ENCODE peak calls at places on chromosomes 5 and 9, in seven cellular contexts. One of them, this sample, is unnamed.

GRCh38 chr5:81819556-81820314 is 68.8 kb upstream of the SSBP2 start:
- DNase-seq in brain microvascular endothelial cell: peak; percentile 39
- DNase-seq in upper lobe of right lung: no peak
- DNase-seq in neural progenitor cell: no peak
- DNase-seq in PC-9: peak; percentile 16
- DNase-seq in gastrocnemius medialis: no peak
- DNase-seq in CD8-positive, alpha-beta T cell: no peak
- DNase-seq in this sample: no peak

GRCh38 chr9:90142580-90142979 is 500.0 kb downstream of the DIRAS2 start:
- DNase-seq in neural progenitor cell: peak; percentile 74
- DNase-seq in brain microvascular endothelial cell: peak; percentile 51
- DNase-seq in PC-9: peak; percentile 36
- DNase-seq in upper lobe of right lung: no peak
- DNase-seq in gastrocnemius medialis: no peak
- DNase-seq in CD8-positive, alpha-beta T cell: peak; percentile 63
- DNase-seq in this sample: no peak

GRCh38 chr5:140882591-140882899 is 621 bp downstream of the PCDHA13 start:
- DNase-seq in upper lobe of right lung: no peak
- DNase-seq in CD8-positive, alpha-beta T cell: no peak
- DNase-seq in PC-9: no peak
- DNase-seq in brain microvascular endothelial cell: no peak
- DNase-seq in gastrocnemius medialis: no peak
- DNase-seq in neural progenitor cell: peak; percentile 52
- DNase-seq in this sample: no peak

GRCh38 chr5:1182360-1182632 is 19.1 kb upstream of the SLC6A19 start:
- DNase-seq in upper lobe of right lung: no peak
- DNase-seq in neural progenitor cell: no peak
- DNase-seq in CD8-positive, alpha-beta T cell: no peak
- DNase-seq in PC-9: no peak
- DNase-seq in brain microvascular endothelial cell: no peak
- DNase-seq in gastrocnemius medialis: no peak
- DNase-seq in this sample: no peak

GRCh38 chr9:129481824-129482511 is 138.9 kb downstream of the C9orf50 start:
- DNase-seq in brain microvascular endothelial cell: no peak
- DNase-seq in upper lobe of right lung: no peak
- DNase-seq in PC-9: peak; percentile 36
- DNase-seq in gastrocnemius medialis: peak; percentile 21
- DNase-seq in CD8-positive, alpha-beta T cell: no peak
- DNase-seq in neural progenitor cell: peak; percentile 48
- DNase-seq in this sample: no peak

GRCh38 chr5:148873690-148874485 is 47.5 kb downstream of the ADRB2 start:
- DNase-seq in gastrocnemius medialis: no peak
- DNase-seq in upper lobe of right lung: no peak
- DNase-seq in PC-9: no peak
- DNase-seq in CD8-positive, alpha-beta T cell: no peak
- DNase-seq in neural progenitor cell: no peak
- DNase-seq in brain microvascular endothelial cell: no peak
- DNase-seq in this sample: no peak

GRCh38 chr9:105132576-105132975 is 111.9 kb upstream of the SLC44A1 start:
- DNase-seq in upper lobe of right lung: no peak
- DNase-seq in PC-9: peak; percentile 72
- DNase-seq in gastrocnemius medialis: no peak
- DNase-seq in CD8-positive, alpha-beta T cell: no peak
- DNase-seq in neural progenitor cell: no peak
- DNase-seq in brain microvascular endothelial cell: peak; percentile 90
- DNase-seq in this sample: no peak

GRCh38 chr5:151880304-151880703 is 44.3 kb downstream of the GLRA1 start:
- DNase-seq in neural progenitor cell: no peak
- DNase-seq in PC-9: no peak
- DNase-seq in CD8-positive, alpha-beta T cell: no peak
- DNase-seq in brain microvascular endothelial cell: no peak
- DNase-seq in upper lobe of right lung: no peak
- DNase-seq in gastrocnemius medialis: peak; percentile 50
- DNase-seq in this sample: no peak

DNA sequence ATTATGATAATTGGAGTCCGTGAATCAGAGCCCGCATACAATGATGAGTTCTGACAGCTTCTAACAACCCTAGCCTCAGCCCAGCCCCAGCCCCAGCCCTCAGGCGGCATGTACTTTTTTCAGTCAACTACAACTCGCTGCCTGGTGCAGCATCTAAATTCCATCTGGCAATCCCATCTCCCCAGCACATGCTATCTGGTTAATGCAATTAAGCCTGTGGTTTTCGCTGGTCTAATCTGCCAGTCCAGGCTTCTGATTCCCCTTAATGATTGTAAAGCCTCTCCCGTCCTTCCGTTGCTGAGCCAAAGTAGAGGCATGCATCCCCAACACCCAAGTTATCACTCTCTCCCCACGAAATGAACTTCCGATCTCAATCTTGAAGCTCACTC is 903 bp downstream of the ELAVL2 start:
- DNase-seq in upper lobe of right lung: no peak
- DNase-seq in CD8-positive, alpha-beta T cell: no peak
- DNase-seq in neural progenitor cell: peak; percentile 61
- DNase-seq in gastrocnemius medialis: no peak
- DNase-seq in brain microvascular endothelial cell: no peak
- DNase-seq in PC-9: no peak
- DNase-seq in this sample: no peak
- H3K27ac ChIP-seq in upper lobe of right lung: no peak overlapping the region
- H3K27ac ChIP-seq in CD8-positive, alpha-beta T cell: no peak overlapping the region
- H3K27ac ChIP-seq in neural progenitor cell: no peak overlapping the region
- H3K27ac ChIP-seq in gastrocnemius medialis: no peak overlapping the region
- H3K27ac ChIP-seq in brain microvascular endothelial cell: no peak overlapping the region
- H3K27ac ChIP-seq in PC-9: no peak overlapping the region
- H3K27ac ChIP-seq in this sample: no peak overlapping the region

GRCh38 chr9:121075251-121076036 is 689 bp downstream of the CNTRL start:
- DNase-seq in CD8-positive, alpha-beta T cell: peak; percentile 23
- DNase-seq in PC-9: no peak
- DNase-seq in neural progenitor cell: peak; percentile 28
- DNase-seq in gastrocnemius medialis: no peak
- DNase-seq in brain microvascular endothelial cell: no peak
- DNase-seq in upper lobe of right lung: no peak
- DNase-seq in this sample: no peak
- H3K4me3 ChIP-seq in CD8-positive, alpha-beta T cell: peak overlapping the region; percentile 80
- H3K4me3 ChIP-seq in PC-9: peak overlapping the region; percentile 69
- H3K4me3 ChIP-seq in neural progenitor cell: peak overlapping the region; percentile 68
- H3K4me3 ChIP-seq in gastrocnemius medialis: peak overlapping the region; percentile 70
- H3K4me3 ChIP-seq in brain microvascular endothelial cell: peak overlapping the region; percentile 81
- H3K4me3 ChIP-seq in upper lobe of right lung: peak overlapping the region; percentile 77
- H3K4me3 ChIP-seq in this sample: peak overlapping the region; percentile 77

GRCh38 chr9:137175345-137175961 is 3.6 kb upstream of the TMEM210 start:
- DNase-seq in neural progenitor cell: peak; percentile 62
- DNase-seq in PC-9: no peak
- DNase-seq in brain microvascular endothelial cell: no peak
- DNase-seq in upper lobe of right lung: no peak
- DNase-seq in CD8-positive, alpha-beta T cell: no peak
- DNase-seq in gastrocnemius medialis: no peak
- DNase-seq in this sample: no peak
- TF ChIP-seq CTCF in neural progenitor cell: peak; percentile 50
- TF ChIP-seq CTCF in PC-9: no peak
- TF ChIP-seq CTCF in brain microvascular endothelial cell: peak; percentile 38
- TF ChIP-seq CTCF in upper lobe of right lung: no peak
- TF ChIP-seq CTCF in CD8-positive, alpha-beta T cell: no peak
- TF ChIP-seq CTCF in gastrocnemius medialis: no peak
- TF ChIP-seq CTCF in this sample: no peak

GRCh38 chr5:32392039-32392438 is 52.5 kb downstream of the ZFR start:
- DNase-seq in gastrocnemius medialis: no peak
- DNase-seq in CD8-positive, alpha-beta T cell: no peak
- DNase-seq in neural progenitor cell: no peak
- DNase-seq in PC-9: no peak
- DNase-seq in brain microvascular endothelial cell: no peak
- DNase-seq in upper lobe of right lung: no peak
- DNase-seq in this sample: no peak
- H3K27ac ChIP-seq in gastrocnemius medialis: no peak overlapping the region
- H3K27ac ChIP-seq in CD8-positive, alpha-beta T cell: no peak overlapping the region
- H3K27ac ChIP-seq in neural progenitor cell: no peak overlapping the region
- H3K27ac ChIP-seq in PC-9: no peak overlapping the region
- H3K27ac ChIP-seq in brain microvascular endothelial cell: no peak overlapping the region
- H3K27ac ChIP-seq in upper lobe of right lung: no peak overlapping the region
- H3K27ac ChIP-seq in this sample: no peak overlapping the region

GRCh38 chr5:58260243-58260642 is 199.6 kb downstream of the PLK2 start:
- DNase-seq in neural progenitor cell: no peak
- DNase-seq in gastrocnemius medialis: no peak
- DNase-seq in upper lobe of right lung: no peak
- DNase-seq in PC-9: no peak
- DNase-seq in CD8-positive, alpha-beta T cell: no peak
- DNase-seq in brain microvascular endothelial cell: no peak
- DNase-seq in this sample: no peak
- H3K4me3 ChIP-seq in neural progenitor cell: no peak overlapping the region
- H3K4me3 ChIP-seq in gastrocnemius medialis: no peak overlapping the region
- H3K4me3 ChIP-seq in upper lobe of right lung: no peak overlapping the region
- H3K4me3 ChIP-seq in PC-9: peak overlapping the region; percentile 31
- H3K4me3 ChIP-seq in CD8-positive, alpha-beta T cell: no peak overlapping the region
- H3K4me3 ChIP-seq in brain microvascular endothelial cell: no peak overlapping the region
- H3K4me3 ChIP-seq in this sample: no peak overlapping the region

GRCh38 chr5:135184646-135185045 is 150.6 kb upstream of the PITX1 start:
- DNase-seq in neural progenitor cell: no peak
- DNase-seq in brain microvascular endothelial cell: no peak
- DNase-seq in gastrocnemius medialis: no peak
- DNase-seq in PC-9: no peak
- DNase-seq in CD8-positive, alpha-beta T cell: no peak
- DNase-seq in upper lobe of right lung: no peak
- DNase-seq in this sample: no peak

GRCh38 chr5:135179308-135179980 is 145.4 kb upstream of the PITX1 start:
- DNase-seq in PC-9: no peak
- DNase-seq in CD8-positive, alpha-beta T cell: no peak
- DNase-seq in neural progenitor cell: peak; percentile 16
- DNase-seq in upper lobe of right lung: no peak
- DNase-seq in gastrocnemius medialis: no peak
- DNase-seq in brain microvascular endothelial cell: no peak
- DNase-seq in this sample: no peak

GRCh38 chr5:135182675-135183074 is 148.6 kb upstream of the PITX1 start:
- DNase-seq in upper lobe of right lung: no peak
- DNase-seq in PC-9: no peak
- DNase-seq in gastrocnemius medialis: no peak
- DNase-seq in brain microvascular endothelial cell: no peak
- DNase-seq in neural progenitor cell: no peak
- DNase-seq in CD8-positive, alpha-beta T cell: no peak
- DNase-seq in this sample: no peak

GRCh38 chr5:135183464-135183863 is 149.4 kb upstream of the PITX1 start:
- DNase-seq in PC-9: no peak
- DNase-seq in CD8-positive, alpha-beta T cell: no peak
- DNase-seq in neural progenitor cell: no peak
- DNase-seq in gastrocnemius medialis: no peak
- DNase-seq in upper lobe of right lung: no peak
- DNase-seq in brain microvascular endothelial cell: no peak
- DNase-seq in this sample: no peak

GRCh38 chr5:135181653-135182052 is 147.6 kb upstream of the PITX1 start:
- DNase-seq in neural progenitor cell: no peak
- DNase-seq in PC-9: no peak
- DNase-seq in CD8-positive, alpha-beta T cell: no peak
- DNase-seq in brain microvascular endothelial cell: no peak
- DNase-seq in gastrocnemius medialis: no peak
- DNase-seq in upper lobe of right lung: no peak
- DNase-seq in this sample: no peak
- TF ChIP-seq CTCF in neural progenitor cell: peak; percentile 6
- TF ChIP-seq CTCF in PC-9: no peak
- TF ChIP-seq CTCF in CD8-positive, alpha-beta T cell: no peak
- TF ChIP-seq CTCF in brain microvascular endothelial cell: peak; percentile 9
- TF ChIP-seq CTCF in gastrocnemius medialis: no peak
- TF ChIP-seq CTCF in upper lobe of right lung: no peak
- TF ChIP-seq CTCF in this sample: no peak

This sample was measured in ascending aorta.